ENCODE peak calls at places on chromosomes 2 and 18, in six cellular contexts. C, V, F, D, B and Q are unnamed samples.

GRCh38 chr18:58394607-58395425 is 234.1 kb downstream of the ALPK2 start:
- DNase-seq in C (no peak), V (no peak), F (no peak), D (no peak), B (no peak), Q (no peak)

GRCh38 chr18:51100371-51101000 is 70.5 kb downstream of the SMAD4 start:
- DNase-seq in C (no peak), V (no peak), F (no peak), D (no peak), B (no peak), Q (no peak)

GRCh38 chr18:5073026-5073944 is 123.8 kb downstream of the AKAIN1 start:
- DNase-seq in C (no peak), V (no peak), F (no peak), D (peak; percentile 44), B (peak; percentile 27), Q (no peak)

GRCh38 chr2:120317180-120317533 is 28.8 kb upstream of the INHBB start:
- DNase-seq in C (no peak), V (no peak), F (no peak), D (no peak), B (no peak), Q (no peak)

GRCh38 chr2:166900700-166901099 is 12.4 kb downstream of the XIRP2 start:
- DNase-seq in C (no peak), V (no peak), F (no peak), D (peak; percentile 30), B (no peak), Q (no peak)

GRCh38 chr2:30666307-30666874 is 140.9 kb downstream of the CAPN13 start:
- DNase-seq in C (no peak), V (no peak), F (no peak), D (peak; percentile 65), B (no peak), Q (no peak)

GRCh38 chr18:63016270-63016669 is 300.9 kb downstream of the PHLPP1 start:
- DNase-seq in C (peak; percentile 30), V (no peak), F (no peak), D (peak; percentile 72), B (peak; percentile 60), Q (no peak)

GRCh38 chr18:47944972-47945843 is 14.7 kb upstream of the SMAD2 start:
- DNase-seq in C (no peak), V (no peak), F (no peak), D (peak; percentile 16), B (no peak), Q (no peak)

GRCh38 chr2:19743641-19744040 is 158.1 kb downstream of the TTC32 start:
- DNase-seq in C (no peak), V (no peak), F (no peak), D (no peak), B (no peak), Q (peak; percentile 56)

GRCh38 chr18:11654736-11655604 is 34.1 kb upstream of the GNAL start:
- DNase-seq in C (no peak), V (peak; percentile 52), F (no peak), D (peak; percentile 49), B (peak; percentile 68), Q (no peak)

GRCh38 chr18:6929370-6930102 is 188.1 kb downstream of the LAMA1 start:
- DNase-seq in C (no peak), V (no peak), F (no peak), D (no peak), B (peak; percentile 70), Q (no peak)

GRCh38 chr2:240893363-240893828 is 2.6 kb downstream of the MAB21L4 start:
- DNase-seq in C (no peak), V (no peak), F (no peak), D (no peak), B (no peak), Q (no peak)

GRCh38 chr2:84969511-84970265 is 1.3 kb upstream of the KCMF1 start:
- DNase-seq in C (no peak), V (no peak), F (no peak), D (peak; percentile 76), B (peak; percentile 27), Q (no peak)

GRCh38 chr18:61765097-61765496 is 127.7 kb downstream of the RNF152 start:
- DNase-seq in C (no peak), V (no peak), F (no peak), D (peak; percentile 22), B (no peak), Q (no peak)

GRCh38 chr2:113218283-113219091 is 44.7 kb downstream of the PSD4 start:
- DNase-seq in C (no peak), V (peak; percentile 45), F (no peak), D (no peak), B (peak; percentile 62), Q (peak; percentile 58)

GRCh38 chr2:205557873-205558272 is 124.4 kb upstream of the NRP2 start:
- DNase-seq in C (no peak), V (no peak), F (no peak), D (no peak), B (no peak), Q (no peak)

GRCh38 chr2:237307495-237307894 is 106.5 kb downstream of the COL6A3 start:
- DNase-seq in C (no peak), V (no peak), F (no peak), D (no peak), B (no peak), Q (no peak)

GRCh38 chr2:237312021-237312755 is 101.8 kb downstream of the COL6A3 start:
- DNase-seq in C (no peak), V (no peak), F (no peak), D (no peak), B (no peak), Q (no peak)

GRCh38 chr2:237309011-237309410 is 105.0 kb downstream of the COL6A3 start:
- DNase-seq in C (no peak), V (no peak), F (no peak), D (no peak), B (no peak), Q (no peak)

GRCh38 chr2:237309416-237309815 is 104.5 kb downstream of the COL6A3 start:
- DNase-seq in C (no peak), V (no peak), F (no peak), D (no peak), B (no peak), Q (no peak)

DNA sequence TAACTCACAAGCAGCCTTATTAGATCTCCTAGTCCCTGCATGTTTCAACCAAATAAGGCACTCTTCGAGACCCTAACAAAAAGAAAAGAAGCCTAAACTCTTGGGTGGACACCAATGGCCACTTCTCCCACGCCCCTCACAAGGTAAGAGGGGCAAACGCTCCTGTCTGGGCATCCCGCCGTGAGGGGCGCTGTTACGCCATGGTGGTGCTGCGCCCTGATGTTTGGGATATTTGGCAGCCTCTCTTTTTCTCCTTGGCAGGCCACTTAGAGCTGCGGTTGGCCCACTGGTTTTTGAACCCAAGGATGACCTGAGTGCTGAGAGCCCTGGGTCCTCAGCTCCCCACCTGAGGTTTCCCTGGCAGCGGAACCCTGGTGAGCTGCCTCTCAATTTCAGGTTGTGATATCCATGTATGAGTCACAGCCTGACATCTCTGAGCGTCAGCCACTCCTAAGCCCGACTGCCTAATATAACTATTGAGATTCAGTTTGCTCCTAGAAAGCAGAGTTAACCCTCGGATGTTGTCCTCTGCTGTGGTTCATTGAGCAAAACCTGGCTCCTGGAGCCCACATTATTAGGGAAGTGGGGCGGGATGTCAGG is 103.3 kb downstream of the COL6A3 start:
- DNase-seq in C (no peak), V (no peak), F (no peak), D (no peak), B (no peak), Q (no peak)
- TF ChIP-seq CTCF in C (no peak), V (no peak), F (no peak), D (no peak), B (no peak), Q (no peak)

GRCh38 chr2:11043245-11043644 is 112.0 kb upstream of the SLC66A3 start:
- DNase-seq in C (no peak), V (no peak), F (no peak), D (no peak), B (no peak), Q (no peak)

GRCh38 chr2:11044201-11044600 is 111.1 kb upstream of the SLC66A3 start:
- DNase-seq in C (no peak), V (no peak), F (no peak), D (no peak), B (no peak), Q (no peak)

GRCh38 chr2:11038641-11039040 is 116.6 kb upstream of the SLC66A3 start:
- DNase-seq in C (no peak), V (no peak), F (no peak), D (no peak), B (no peak), Q (no peak)

GRCh38 chr2:11042841-11043240 is 112.4 kb upstream of the SLC66A3 start:
- DNase-seq in C (no peak), V (no peak), F (no peak), D (no peak), B (no peak), Q (no peak)

DNA sequence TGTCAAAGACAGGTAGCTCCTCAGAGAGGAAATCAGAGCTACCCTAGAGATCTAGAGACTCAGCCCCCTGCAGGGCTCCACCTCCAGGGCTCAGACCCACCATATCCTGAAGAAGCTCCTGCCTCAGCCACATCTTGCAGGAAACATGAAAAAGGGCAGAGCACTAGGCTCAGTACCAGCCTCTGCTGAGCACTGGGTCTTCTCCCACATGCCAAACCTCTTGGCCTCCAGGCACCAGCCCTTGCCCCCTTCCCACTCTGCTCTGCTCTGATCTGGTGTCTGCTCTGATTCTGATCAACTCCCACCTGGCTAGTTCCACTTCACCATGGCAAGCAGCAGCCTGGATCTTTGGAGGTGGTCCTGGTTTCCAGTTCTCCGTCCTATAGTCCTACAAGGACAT is 114.3 kb upstream of the SLC66A3 start:
- DNase-seq in C (no peak), V (no peak), F (no peak), D (no peak), B (no peak), Q (no peak)
- TF ChIP-seq CTCF in C (no peak), V (no peak), F (no peak), D (no peak), B (no peak), Q (no peak)

DNA sequence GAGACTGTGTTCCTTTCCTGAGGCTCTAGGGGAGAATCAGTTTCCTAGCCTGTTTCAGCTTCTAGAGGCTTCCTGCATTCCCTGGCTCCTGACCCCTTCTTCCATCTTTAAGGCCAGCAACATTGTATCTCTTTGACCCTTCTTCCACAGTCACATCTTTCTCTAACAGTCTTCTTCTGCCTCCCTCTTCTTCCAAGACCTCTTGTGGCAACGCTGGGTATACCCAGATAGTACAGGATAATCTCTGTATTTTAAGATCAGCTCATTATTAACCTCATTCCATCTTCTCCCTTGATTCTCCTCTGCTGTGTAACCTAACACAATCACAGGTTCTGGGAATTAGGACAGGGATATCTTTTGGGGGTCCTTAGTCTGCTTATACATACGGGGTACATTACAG is 8.9 kb upstream of the MYL12A start:
- DNase-seq in C (no peak), V (no peak), F (no peak), D (no peak), B (no peak), Q (no peak)
- TF ChIP-seq CTCF in C (no peak), V (no peak), F (no peak), D (no peak), B (peak; percentile 5), Q (no peak)

GRCh38 chr2:143900006-143900405 is 619.9 kb downstream of the ZEB2 start:
- DNase-seq in C (no peak), V (no peak), F (no peak), D (no peak), B (no peak), Q (no peak)

GRCh38 chr2:143905587-143905986 is 614.3 kb downstream of the ZEB2 start:
- DNase-seq in C (no peak), V (no peak), F (no peak), D (no peak), B (no peak), Q (no peak)

GRCh38 chr2:143906850-143907249 is 613.1 kb downstream of the ZEB2 start:
- DNase-seq in C (no peak), V (no peak), F (no peak), D (no peak), B (no peak), Q (no peak)

GRCh38 chr2:143903172-143903856 is 616.6 kb downstream of the ZEB2 start:
- DNase-seq in C (no peak), V (no peak), F (no peak), D (no peak), B (no peak), Q (no peak)

GRCh38 chr2:143901185-143901842 is 618.6 kb downstream of the ZEB2 start:
- DNase-seq in C (no peak), V (no peak), F (no peak), D (peak; percentile 34), B (no peak), Q (no peak)
- TF ChIP-seq CTCF in C (no peak), V (no peak), F (no peak), D (no peak), B (no peak), Q (no peak)